ENCODE peak calls at places on chromosomes 11 and 22, in seven cellular contexts. H is spleen, W is mucosa of descending colon, Z is heart left ventricle, A is pancreas, N is fibroblast of the aortic adventitia, M is prostate gland. P is an unnamed sample.

GRCh38 chr11:6205366-6205765 is at the start of gene C11orf42:
- DNase-seq in A (no peak), M (no peak), H (no peak), Z (no peak), N (no peak), W (no peak), P (no peak)

GRCh38 chr11:10809373-10810199 is 860 bp upstream of the EIF4G2 start:
- DNase-seq in H (peak), Z (peak), A (peak), N (peak), M (no peak), W (peak), P (no peak)

GRCh38 chr11:31939004-31939403 is 127.9 kb upstream of the PAX6 start:
- DNase-seq in A (no peak), W (no peak), M (no peak), Z (no peak), H (no peak), N (no peak), P (no peak)

GRCh38 chr11:108008656-108009496 is at the start of gene CUL5:
- DNase-seq in H (peak), N (peak), M (peak), A (peak), Z (peak), W (peak), P (peak)

GRCh38 chr11:73194034-73194507 is 24.0 kb upstream of the P2RY2 start:
- DNase-seq in A (no peak), W (no peak), Z (no peak), N (no peak), H (no peak), M (no peak), P (no peak)

GRCh38 chr22:36439481-36440271 is 41.8 kb downstream of the TXN2 start:
- DNase-seq in M (no peak), H (no peak), A (no peak), W (no peak), Z (peak), N (peak), P (no peak)

GRCh38 chr22:22870577-22871398 is 16.8 kb upstream of the IGLL5 start:
- DNase-seq in H (no peak), N (no peak), Z (no peak), W (no peak), M (no peak), A (no peak), P (no peak)

GRCh38 chr22:38491707-38492348 is 14.3 kb downstream of the DDX17 start:
- DNase-seq in M (no peak), H (no peak), Z (no peak), A (no peak), N (no peak), W (no peak), P (no peak)

GRCh38 chr11:109196016-109196415 is 226.0 kb upstream of the C11orf87 start:
- DNase-seq in N (peak), W (no peak), M (no peak), Z (no peak), H (no peak), A (no peak), P (no peak)

GRCh38 chr11:69963533-69964246 is 114.4 kb upstream of the ANO1 start:
- DNase-seq in Z (peak), H (no peak), N (no peak), W (no peak), A (no peak), M (no peak), P (no peak)

GRCh38 chr11:113242060-113242459 is 72.3 kb upstream of the TTC12 start:
- DNase-seq in M (no peak), N (no peak), A (no peak), W (no peak), H (no peak), Z (no peak), P (no peak)

GRCh38 chr11:113241190-113242051 is 73.0 kb upstream of the TTC12 start:
- DNase-seq in M (no peak), A (no peak), Z (no peak), H (no peak), N (peak), W (no peak), P (no peak)

GRCh38 chr11:113245216-113245615 is 69.2 kb upstream of the TTC12 start:
- DNase-seq in N (no peak), M (no peak), Z (no peak), W (no peak), A (no peak), H (no peak), P (no peak)

GRCh38 chr11:113240790-113241189 is 73.6 kb upstream of the TTC12 start:
- DNase-seq in W (no peak), M (no peak), Z (no peak), N (no peak), A (no peak), H (no peak), P (no peak)

GRCh38 chr11:113242767-113243397 is 71.5 kb upstream of the TTC12 start:
- DNase-seq in H (no peak), N (peak), W (peak), A (no peak), M (no peak), Z (no peak), P (no peak)
- H3K4me3 ChIP-seq in H (no peak), N (peak), W (no peak), A (no peak), M (peak), Z (peak), P (peak)

DNA sequence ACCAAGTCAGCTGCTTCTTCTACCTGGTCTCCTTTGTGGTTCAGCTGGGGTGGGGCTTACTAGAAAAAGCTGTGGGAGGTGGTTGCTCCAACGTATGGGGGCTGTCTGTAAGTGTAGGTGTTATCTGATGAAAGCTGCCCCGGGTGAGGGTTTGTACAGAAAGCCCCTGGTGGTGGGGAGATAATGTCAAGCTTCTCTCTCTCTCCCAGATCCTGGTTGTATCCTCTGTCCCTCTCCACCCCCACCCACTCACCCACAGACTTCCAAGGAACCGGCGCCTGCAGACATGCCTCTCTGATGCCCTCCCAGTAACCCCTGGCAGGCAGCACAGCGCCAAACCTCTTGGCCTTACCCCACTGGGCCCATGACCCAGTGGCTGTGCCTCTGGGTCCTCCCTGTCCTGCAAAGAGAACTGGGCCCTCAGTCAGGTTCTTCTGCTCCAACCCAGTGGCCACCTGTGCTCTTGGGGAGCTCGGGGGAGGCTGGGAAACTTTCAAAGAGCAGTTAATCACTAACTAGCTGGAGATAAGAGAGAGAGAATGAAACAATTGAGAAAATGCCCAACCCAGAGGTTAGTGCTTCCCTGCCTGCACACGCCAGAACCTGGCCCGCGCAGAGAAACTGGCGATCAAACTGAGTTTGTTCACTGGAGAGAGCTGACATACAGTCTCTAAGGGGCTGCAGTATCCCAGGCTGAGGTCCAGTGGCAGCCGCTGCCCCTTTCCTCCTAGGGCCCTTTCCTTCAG is 20.4 kb upstream of the EHF start:
- DNase-seq in M (peak), Z (no peak), A (peak), N (peak), H (no peak), W (peak), P (no peak)
- H3K4me3 ChIP-seq in M (no peak), Z (no peak), A (no peak), N (no peak), H (no peak), W (no peak), P (no peak)

GRCh38 chr11:795638-796564 is 2.2 kb downstream of the SLC25A22 start:
- DNase-seq in M (peak), Z (peak), H (peak), W (peak), A (peak), N (peak), P (peak)
- H3K4me3 ChIP-seq in M (peak), Z (peak), H (peak), W (peak), A (peak), N (peak), P (peak)

DNA sequence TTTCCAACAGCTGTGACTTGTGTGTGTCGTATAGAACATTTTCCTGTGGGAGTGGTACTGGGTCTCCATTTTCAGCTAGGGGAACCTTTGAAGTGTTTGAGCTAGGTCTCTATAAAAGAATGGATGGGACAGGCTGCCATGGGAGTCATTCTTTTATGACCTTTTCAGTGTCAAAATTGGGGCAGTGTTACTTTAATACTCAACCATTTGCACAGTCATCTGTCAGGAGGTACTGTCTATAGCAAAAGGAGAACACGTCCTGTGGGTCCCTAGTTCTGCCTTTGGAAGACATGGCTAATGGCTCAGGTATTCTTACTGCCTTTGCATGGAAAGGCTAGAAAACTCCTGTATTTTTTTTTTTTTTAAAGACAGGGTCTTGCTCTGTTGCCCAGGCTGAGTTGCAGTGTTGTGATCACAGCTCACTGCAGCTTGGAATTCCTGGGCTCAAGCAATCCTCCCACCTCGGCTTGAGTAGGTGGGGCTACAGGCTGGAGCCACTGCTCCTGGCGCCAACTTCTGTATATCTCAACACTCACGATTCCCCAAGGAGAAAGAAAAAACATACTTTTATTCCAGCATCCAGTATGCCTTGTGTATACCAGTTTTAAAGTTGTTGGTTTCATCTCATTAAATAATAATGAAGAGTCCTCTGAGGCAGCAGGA is 2.1 kb upstream of the ATF4 start:
- DNase-seq in W (no peak), A (no peak), Z (no peak), H (no peak), N (peak), M (no peak), P (no peak)
- H3K4me3 ChIP-seq in W (no peak), A (no peak), Z (no peak), H (no peak), N (peak), M (no peak), P (no peak)

DNA sequence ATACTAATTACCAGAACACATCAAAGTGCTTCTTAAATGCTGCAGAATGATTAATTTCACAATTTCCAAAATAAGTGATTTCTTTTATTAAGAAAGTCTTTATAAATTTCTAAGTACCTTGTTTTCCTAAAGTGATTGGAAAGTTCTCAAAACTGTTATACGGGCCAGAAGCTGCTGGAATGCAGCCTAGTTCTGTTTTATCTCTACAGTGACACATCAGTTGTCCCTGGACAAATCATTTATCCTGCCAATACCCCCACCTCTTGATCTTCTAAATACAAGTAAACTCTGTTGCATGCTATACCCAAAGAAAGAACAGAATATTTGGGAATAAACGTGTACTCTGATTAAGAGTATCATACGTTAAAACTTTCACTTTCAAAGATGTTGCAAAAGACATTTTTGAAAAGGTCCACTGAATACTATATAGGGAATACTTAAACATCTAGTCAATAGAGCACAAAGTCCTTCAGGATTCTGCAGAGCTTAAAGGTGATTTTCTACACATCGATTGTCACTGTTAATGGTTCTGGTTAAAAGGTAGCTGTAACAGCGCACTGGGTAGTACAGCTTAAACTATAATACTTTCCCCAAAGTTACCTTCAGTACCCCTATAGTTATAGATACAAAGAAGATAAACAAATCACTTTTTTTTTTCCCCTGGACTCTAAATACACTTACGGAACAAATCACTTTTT is 92.1 kb upstream of the APOA1 start:
- DNase-seq in A (no peak), W (no peak), H (no peak), Z (no peak), N (peak), M (no peak), P (no peak)
- H3K4me3 ChIP-seq in A (no peak), W (no peak), H (no peak), Z (peak), N (peak), M (no peak), P (peak)

GRCh38 chr22:43411981-43412807 is at the start of gene MPPED1:
- DNase-seq in W (no peak), H (no peak), A (peak), Z (peak), M (no peak), N (no peak), P (no peak)
- H3K4me3 ChIP-seq in W (no peak), H (no peak), A (no peak), Z (no peak), M (peak), N (no peak), P (no peak)

DNA sequence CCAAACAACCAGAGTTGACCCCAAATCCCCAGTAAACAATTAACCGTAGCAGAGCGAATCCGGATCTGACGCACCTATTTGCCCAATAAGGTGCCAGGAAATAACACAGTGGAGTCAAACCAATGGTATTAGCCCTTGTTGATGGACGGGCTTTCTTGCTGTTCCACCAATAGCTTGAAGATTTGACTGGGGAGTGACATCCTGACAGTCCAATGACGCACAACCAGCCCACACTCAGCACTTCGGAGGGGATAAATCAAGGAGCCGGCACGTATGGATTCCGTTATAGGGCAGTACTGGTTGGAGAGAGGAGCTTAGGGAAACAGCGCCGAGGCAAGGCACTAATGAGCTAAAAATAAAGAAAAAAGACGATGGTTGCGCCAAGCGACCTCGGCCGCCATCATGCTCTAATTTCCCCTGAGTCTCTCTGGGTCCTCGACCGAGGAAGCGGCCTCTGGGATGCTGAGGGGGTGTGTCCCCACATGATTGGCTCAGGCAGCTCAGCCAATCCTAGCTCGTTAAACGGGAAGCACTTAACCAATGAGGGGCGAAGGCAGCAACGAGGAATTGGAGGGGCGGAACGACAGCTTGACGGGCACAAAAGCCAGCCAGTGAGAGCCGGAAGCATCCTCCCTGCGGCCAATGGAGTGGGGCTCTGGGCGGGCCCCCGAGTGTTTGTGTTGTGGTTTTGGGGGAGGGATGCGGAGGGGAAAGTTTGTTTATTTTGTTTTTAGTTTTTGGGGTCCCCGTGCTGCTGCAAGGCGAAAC is 49.5 kb downstream of the FAM83F start:
- DNase-seq in W (peak), A (peak), M (peak), H (peak), N (peak), Z (peak), P (peak)
- H3K4me3 ChIP-seq in W (peak), A (peak), M (peak), H (peak), N (peak), Z (peak), P (peak)

GRCh38 chr11:117517097-117517496 is 189.4 kb downstream of the CEP164 start:
- DNase-seq in Z (no peak), M (no peak), A (no peak), H (no peak), W (no peak), N (no peak), P (no peak)
- H3K4me3 ChIP-seq in Z (no peak), M (no peak), A (no peak), H (no peak), W (no peak), N (no peak), P (no peak)

DNA sequence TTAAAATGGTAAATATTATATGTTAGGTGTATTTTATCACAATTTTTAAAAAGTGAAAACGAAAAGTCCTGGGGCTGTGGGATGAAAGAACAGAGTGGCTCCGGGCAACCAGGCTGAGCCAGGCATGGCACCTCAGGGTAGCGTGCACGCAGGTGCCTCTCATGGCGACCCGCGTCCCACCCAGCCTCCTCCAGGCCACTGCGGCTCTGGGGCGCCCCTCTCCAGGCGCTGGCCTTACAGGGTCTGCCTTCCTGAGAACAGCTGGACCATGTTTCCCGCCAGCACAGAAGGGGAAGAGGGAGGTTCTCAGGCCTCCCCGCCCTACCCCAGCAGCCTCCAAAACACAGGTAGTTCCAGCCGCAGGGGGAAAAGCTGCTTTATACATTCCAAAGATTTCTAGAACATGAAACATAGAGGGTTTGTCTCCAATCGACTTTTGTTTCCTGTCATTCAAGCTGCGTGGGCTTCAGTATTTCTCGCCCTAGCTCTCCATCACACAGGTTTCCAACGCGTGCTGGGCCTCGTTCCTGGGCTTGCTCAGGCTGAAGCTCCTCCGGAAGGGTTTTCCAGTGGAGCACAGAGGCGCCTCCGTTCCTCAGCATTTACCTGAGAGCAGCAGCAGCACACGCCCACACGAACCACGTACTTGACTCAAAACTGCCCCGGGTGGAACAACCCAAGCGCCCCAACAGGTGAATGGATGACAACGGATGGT is 10.5 kb downstream of the EHD1 start:
- DNase-seq in M (no peak), N (no peak), A (no peak), Z (no peak), W (no peak), H (peak), P (no peak)
- H3K4me3 ChIP-seq in M (no peak), N (no peak), A (no peak), Z (no peak), W (no peak), H (no peak), P (peak)

P was measured in coronary artery.